ENCODE peak calls at places on chromosome 12, in six cellular contexts. K is tibial artery; Z is hepatocyte; A is neural progenitor cell; S is CD8-positive, alpha-beta memory T cell; E is endodermal cell. H is an unnamed sample. For H3K4me1, the result is how much of the 10 kb centered on the place peaks cover.

GRCh38 chr12:10732554-10732953 is 9.4 kb upstream of the YBX3 start:
- DNase-seq in Z (no peak), S (no peak), K (no peak), E (no peak), A (no peak), H (no peak)

GRCh38 chr12:51886021-51886710 is 1.7 kb upstream of the ANKRD33 start:
- DNase-seq in S (peak), E (peak), K (peak), A (no peak), Z (peak), H (peak)

GRCh38 chr12:50032516-50033316 is 7.4 kb upstream of the RACGAP1 start:
- DNase-seq in A (peak), S (no peak), Z (no peak), E (peak), K (no peak), H (no peak)

GRCh38 chr12:123150804-123151678 is at the start of gene PITPNM2:
- DNase-seq in K (peak), E (peak), Z (peak), S (peak), A (peak), H (peak)

GRCh38 chr12:92502417-92503028 is 200.3 kb upstream of the PLEKHG7 start:
- DNase-seq in E (no peak), A (no peak), Z (peak), S (no peak), K (no peak), H (no peak)

GRCh38 chr12:77232045-77232444 is 166.7 kb upstream of the E2F7 start:
- DNase-seq in K (no peak), E (no peak), S (no peak), A (no peak), Z (peak), H (no peak)

GRCh38 chr12:69240625-69240984 is 1.2 kb downstream of the CPSF6 start:
- DNase-seq in S (peak), K (no peak), E (peak), A (peak), Z (peak), H (no peak)

GRCh38 chr12:26822051-26822450 is 10.9 kb downstream of the ITPR2 start:
- DNase-seq in E (no peak), Z (no peak), A (no peak), S (no peak), K (no peak), H (no peak)

GRCh38 chr12:74547249-74547648 is 9.6 kb downstream of the ATXN7L3B start:
- DNase-seq in A (no peak), Z (no peak), E (peak), S (no peak), K (no peak), H (no peak)

GRCh38 chr12:129901256-129901655 is 2.6 kb downstream of the TMEM132D start:
- DNase-seq in K (no peak), A (no peak), Z (peak), S (no peak), E (no peak), H (no peak)

GRCh38 chr12:63151061-63151897 is at the start of gene AVPR1A:
- DNase-seq in S (no peak), E (no peak), K (peak), Z (peak), A (peak), H (no peak)

GRCh38 chr12:87603727-87604126 is 425.5 kb downstream of the C12orf50 start:
- DNase-seq in S (no peak), K (no peak), A (no peak), Z (no peak), E (no peak), H (no peak)

GRCh38 chr12:119181944-119182343 is 3.2 kb downstream of the HSPB8 start:
- DNase-seq in S (no peak), A (no peak), E (no peak), K (no peak), Z (no peak), H (no peak)

GRCh38 chr12:108400060-108400459 is 60.9 kb upstream of the CMKLR1 start:
- DNase-seq in A (no peak), K (no peak), E (peak), Z (no peak), S (no peak), H (no peak)

GRCh38 chr12:110050927-110051326 is 2.6 kb upstream of the C12orf76 start:
- DNase-seq in Z (no peak), K (no peak), S (no peak), E (no peak), A (no peak), H (no peak)

GRCh38 chr12:99847936-99848335 is 136.8 kb downstream of the ANKS1B start:
- DNase-seq in S (no peak), K (no peak), E (no peak), A (no peak), Z (no peak), H (no peak)

GRCh38 chr12:79686171-79686570 is 4.6 kb downstream of the PAWR start:
- DNase-seq in S (no peak), A (no peak), Z (no peak), K (no peak), E (no peak), H (no peak)

GRCh38 chr12:54292083-54292930 is 8.5 kb downstream of the NFE2 start:
- DNase-seq in E (no peak), K (no peak), A (no peak), S (no peak), Z (no peak), H (no peak)

GRCh38 chr12:123398177-123398916 is 14.4 kb downstream of the KMT5A start:
- DNase-seq in K (peak), Z (no peak), A (no peak), S (no peak), E (no peak), H (peak)

GRCh38 chr12:109706747-109707469 is 6.7 kb upstream of the FAM222A start:
- DNase-seq in A (peak), K (no peak), Z (peak), E (peak), S (no peak), H (peak)

GRCh38 chr12:95998611-95999300 is 2.6 kb upstream of the HAL start:
- DNase-seq in K (no peak), Z (peak), E (peak), S (peak), A (peak), H (peak)

GRCh38 chr12:57694459-57695019 is 607 bp downstream of the OS9 start:
- DNase-seq in K (no peak), E (peak), A (peak), Z (peak), S (no peak), H (peak)

GRCh38 chr12:11085419-11085818 is 6.7 kb downstream of the TAS2R43 start:
- DNase-seq in Z (no peak), S (no peak), K (no peak), A (no peak), E (no peak), H (no peak)

GRCh38 chr12:76035045-76035444 is 3.5 kb upstream of the PHLDA1 start:
- DNase-seq in S (no peak), A (no peak), K (no peak), E (no peak), Z (no peak), H (no peak)

GRCh38 chr12:57825451-57825850 is 6.9 kb upstream of the AVIL start:
- DNase-seq in Z (no peak), A (no peak), S (no peak), K (no peak), E (peak), H (no peak)

GRCh38 chr12:93453633-93454032 is 11.9 kb upstream of the UBE2N start:
- DNase-seq in K (no peak), S (no peak), Z (no peak), A (peak), E (no peak), H (no peak)

GRCh38 chr12:127898616-127899015 is 368.4 kb upstream of the TMEM132C start:
- DNase-seq in Z (no peak), A (no peak), S (no peak), E (no peak), K (no peak), H (no peak)

GRCh38 chr12:127893875-127894635 is 372.9 kb upstream of the TMEM132C start:
- DNase-seq in K (no peak), S (no peak), Z (no peak), E (peak), A (peak), H (no peak)

GRCh38 chr12:127903146-127903545 is 363.8 kb upstream of the TMEM132C start:
- DNase-seq in A (no peak), Z (no peak), K (no peak), E (no peak), S (no peak), H (no peak)

GRCh38 chr12:127899981-127900380 is 367.0 kb upstream of the TMEM132C start:
- DNase-seq in E (no peak), A (no peak), K (no peak), S (no peak), Z (no peak), H (no peak)
- H3K4me1 ChIP-seq in E (under half), A (under half), K (under half), S (under half), Z (under half), H (under half)

DNA sequence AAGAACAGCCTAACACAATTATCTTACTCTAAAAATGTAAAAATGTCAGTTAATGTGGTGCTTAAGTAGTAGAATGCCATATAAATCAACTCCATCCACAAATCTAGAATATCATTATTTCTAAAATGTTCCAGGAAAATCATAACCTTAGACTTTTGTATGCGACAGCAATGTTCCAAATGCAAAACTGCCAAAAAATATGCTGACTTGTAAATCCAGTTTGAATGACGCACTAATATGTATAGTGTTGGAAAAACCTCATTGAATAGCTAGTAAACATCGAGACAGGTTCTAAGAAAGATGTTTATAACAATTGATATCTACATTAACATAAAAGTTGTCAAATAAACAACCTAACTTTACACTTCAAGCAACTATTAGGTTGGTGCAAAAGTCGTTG is 469.1 kb upstream of the PRICKLE1 start:
- DNase-seq in A (no peak), Z (no peak), S (no peak), E (no peak), K (no peak), H (no peak)
- H3K4me1 ChIP-seq in A (under half), Z (under half), S (under half), E (under half), K (under half), H (under half)

DNA sequence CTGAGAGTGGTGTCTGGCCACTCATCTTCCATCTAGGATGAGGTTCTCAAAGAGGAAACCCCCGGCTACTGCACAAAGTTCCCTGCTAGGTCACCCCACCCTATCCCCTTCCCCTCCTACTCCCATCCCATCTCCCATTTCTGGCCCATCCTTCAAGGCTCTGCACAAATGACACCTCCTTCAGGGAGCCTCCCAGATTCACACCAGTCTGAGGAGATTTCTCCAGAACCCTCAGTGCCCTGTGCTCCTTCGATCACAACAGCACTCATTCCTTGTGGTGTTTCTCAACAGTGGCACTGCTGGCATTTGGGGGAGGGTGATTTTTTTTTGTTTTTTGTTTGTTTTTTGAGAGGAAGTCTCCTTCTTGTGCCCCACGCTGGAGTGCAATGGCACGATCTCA is 2.9 kb downstream of the CAMKK2 start:
- DNase-seq in Z (no peak), A (no peak), E (no peak), K (no peak), S (no peak), H (no peak)
- H3K4me1 ChIP-seq in Z (under half), A (under half), E (under half), K (under half), S (under half), H (under half)

GRCh38 chr12:113060336-113060960 is 3.9 kb downstream of the DTX1 start:
- DNase-seq in S (no peak), Z (no peak), E (no peak), K (no peak), A (no peak), H (no peak)

GRCh38 chr12:113063396-113064350 is 7.1 kb downstream of the DTX1 start:
- DNase-seq in S (no peak), Z (no peak), A (no peak), E (no peak), K (no peak), H (no peak)

GRCh38 chr12:113061061-113061694 is 4.6 kb downstream of the DTX1 start:
- DNase-seq in K (no peak), S (no peak), A (no peak), Z (no peak), E (no peak), H (no peak)

GRCh38 chr12:113064395-113065125 is 8.0 kb downstream of the DTX1 start:
- DNase-seq in K (no peak), S (no peak), A (no peak), Z (no peak), E (no peak), H (no peak)

DNA sequence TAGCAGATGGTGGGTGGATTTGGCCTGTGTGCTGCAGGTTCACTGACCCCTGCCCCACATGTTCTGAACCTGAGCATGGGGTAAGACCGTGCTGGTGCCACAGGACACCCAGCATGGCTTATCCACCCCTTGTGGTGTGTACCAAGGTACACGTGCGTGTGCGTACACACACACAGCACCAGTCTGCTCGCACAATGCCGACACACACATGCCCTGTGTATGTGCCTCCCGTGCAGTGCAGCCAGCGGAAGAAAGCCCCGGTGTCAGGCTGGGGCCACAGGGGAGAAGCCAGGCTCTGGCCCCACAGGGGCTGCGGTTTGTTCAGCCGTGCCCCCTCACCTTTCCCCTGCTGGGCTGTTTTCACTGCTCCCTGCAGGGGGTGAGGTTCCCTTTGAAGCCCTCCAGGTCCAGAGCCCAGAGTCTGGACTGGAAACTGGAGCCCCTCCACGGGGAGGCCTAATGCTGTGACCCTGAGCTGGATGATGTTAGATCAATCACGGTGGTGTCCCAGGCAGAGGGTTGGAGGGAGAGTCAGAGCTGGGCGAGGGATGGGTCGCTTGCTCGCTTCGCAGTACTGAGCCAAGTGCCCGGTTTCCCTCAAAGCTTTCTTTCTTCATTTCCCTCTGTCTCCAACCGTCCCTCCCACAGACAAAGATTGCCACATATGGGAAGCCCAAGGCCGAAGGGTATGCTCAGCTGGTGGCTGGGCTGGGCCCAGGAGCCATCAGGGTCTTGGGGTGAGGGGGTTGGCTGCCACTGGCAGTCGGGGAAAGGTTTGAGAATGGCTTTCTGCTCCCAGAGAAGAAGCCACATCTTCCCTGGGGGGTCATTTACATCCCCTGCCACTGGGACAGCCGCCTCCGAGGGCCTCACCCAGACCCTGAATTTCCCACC is 6.2 kb downstream of the DTX1 start:
- DNase-seq in Z (no peak), K (no peak), E (no peak), S (no peak), A (peak), H (no peak)
- H3K4me1 ChIP-seq in Z (under half), K (under half), E (under half), S (under half), A (under half), H (under half)

GRCh38 chr12:106739318-106739717 is 35.2 kb upstream of the RIC8B start:
- DNase-seq in A (no peak), K (no peak), S (no peak), Z (no peak), E (no peak), H (no peak)

GRCh38 chr12:106732890-106733289 is 41.6 kb upstream of the RIC8B start:
- DNase-seq in S (no peak), Z (no peak), E (no peak), A (no peak), K (no peak), H (no peak)

GRCh38 chr12:106736051-106736957 is 38.2 kb upstream of the RIC8B start:
- DNase-seq in S (no peak), A (no peak), E (peak), Z (no peak), K (no peak), H (no peak)

DNA sequence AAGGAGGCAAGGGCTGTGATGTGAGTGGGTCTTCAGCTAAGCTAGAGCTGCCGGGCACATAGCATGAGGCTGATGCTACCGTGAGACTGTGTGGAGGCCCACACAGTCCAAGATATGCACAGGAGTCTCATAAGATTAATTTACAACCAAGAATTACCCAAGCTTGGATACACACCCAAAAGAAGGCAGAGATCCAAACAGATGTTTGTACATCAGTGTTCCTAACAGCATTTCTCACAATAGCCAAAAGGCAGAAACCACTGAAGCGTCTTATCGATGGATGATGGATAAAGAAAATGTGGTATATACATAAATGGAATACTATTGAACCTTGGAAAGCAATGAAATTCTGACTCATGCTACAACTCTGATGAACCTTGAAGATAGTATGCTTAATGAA is 40.8 kb upstream of the RIC8B start:
- DNase-seq in A (no peak), Z (no peak), S (no peak), K (no peak), E (no peak), H (no peak)
- H3K4me1 ChIP-seq in A (under half), Z (under half), S (under half), K (under half), E (under half), H (under half)

DNA sequence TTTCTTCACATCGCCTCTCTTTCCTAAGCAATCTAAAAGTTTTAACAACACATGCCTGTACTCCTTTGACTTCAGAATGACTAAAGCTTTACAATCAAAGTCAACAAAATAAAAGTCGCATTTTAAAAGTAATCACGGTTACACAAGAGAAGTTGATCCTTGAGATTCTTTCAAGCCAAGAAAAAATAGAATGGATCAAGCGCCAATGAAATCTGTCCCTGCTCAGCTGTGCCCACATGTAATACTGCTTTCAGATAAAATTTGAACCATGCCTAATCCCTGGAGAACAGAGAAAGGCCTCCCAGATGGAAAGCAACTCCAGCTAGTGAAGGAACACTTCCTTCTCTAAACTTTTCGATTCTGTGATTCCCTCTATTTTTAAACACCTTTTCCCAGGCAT is 113.1 kb downstream of the FBXL14 start:
- DNase-seq in K (no peak), E (peak), S (no peak), A (no peak), Z (no peak), H (no peak)
- H3K4me1 ChIP-seq in K (under half), E (under half), S (under half), A (under half), Z (under half), H (under half)